ENCODE peak calls at places on chromosomes 16 and 17, in four cellular contexts. One of them, this sample, is unnamed.

GRCh38 chr17:45430738-45431530 is 1.7 kb downstream of the ARHGAP27 start:
- DNase-seq in GM12878: no peak
- DNase-seq in HepG2: no peak
- DNase-seq in HEK293T: no peak
- DNase-seq in this sample: no peak

GRCh38 chr17:28529012-28529400 is 22.9 kb downstream of the FOXN1 start:
- DNase-seq in GM12878: no peak
- DNase-seq in HepG2: no peak
- DNase-seq in HEK293T: no peak
- DNase-seq in this sample: no peak

GRCh38 chr16:23962001-23962400 is 126.2 kb downstream of the PRKCB start:
- DNase-seq in GM12878: no peak
- DNase-seq in HepG2: no peak
- DNase-seq in HEK293T: no peak
- DNase-seq in this sample: no peak

GRCh38 chr17:82520041-82520910 is 744 bp downstream of the FOXK2 start:
- DNase-seq in GM12878: no peak
- DNase-seq in HepG2: no peak
- DNase-seq in HEK293T: no peak
- DNase-seq in this sample: peak; percentile 49

GRCh38 chr17:7508846-7509245 is 24.7 kb downstream of the POLR2A start:
- DNase-seq in GM12878: no peak
- DNase-seq in HepG2: no peak
- DNase-seq in HEK293T: no peak
- DNase-seq in this sample: no peak

GRCh38 chr17:67431210-67432015 is 54.3 kb downstream of the PITPNC1 start:
- DNase-seq in GM12878: no peak
- DNase-seq in HepG2: no peak
- DNase-seq in HEK293T: no peak
- DNase-seq in this sample: peak; percentile 12

GRCh38 chr17:6163632-6164319 is 93.6 kb downstream of the WSCD1 start:
- DNase-seq in GM12878: no peak
- DNase-seq in HepG2: no peak
- DNase-seq in HEK293T: no peak
- DNase-seq in this sample: no peak

GRCh38 chr17:76428511-76428910 is 24.4 kb downstream of the UBE2O start:
- DNase-seq in GM12878: no peak
- DNase-seq in HepG2: no peak
- DNase-seq in HEK293T: no peak
- DNase-seq in this sample: no peak

GRCh38 chr17:61662771-61663170 is 71.8 kb upstream of the NACA2 start:
- DNase-seq in GM12878: no peak
- DNase-seq in HepG2: no peak
- DNase-seq in HEK293T: no peak
- DNase-seq in this sample: no peak

GRCh38 chr16:28279006-28279405 is 13.3 kb upstream of the SBK1 start:
- DNase-seq in GM12878: no peak
- DNase-seq in HepG2: no peak
- DNase-seq in HEK293T: no peak
- DNase-seq in this sample: no peak

GRCh38 chr17:27782791-27783206 is 17.5 kb downstream of the NOS2 start:
- DNase-seq in GM12878: no peak
- DNase-seq in HepG2: no peak
- DNase-seq in HEK293T: no peak
- DNase-seq in this sample: no peak

GRCh38 chr17:79572136-79572915 is 38.5 kb downstream of the RBFOX3 start:
- DNase-seq in GM12878: no peak
- DNase-seq in HepG2: no peak
- DNase-seq in HEK293T: no peak
- DNase-seq in this sample: no peak

GRCh38 chr17:8420041-8420934 is 15.4 kb upstream of the NDEL1 start:
- DNase-seq in GM12878: no peak
- DNase-seq in HepG2: peak; percentile 97
- DNase-seq in HEK293T: no peak
- DNase-seq in this sample: peak; percentile 96

GRCh38 chr16:3035972-3036725 is 595 bp downstream of the BICDL2 start:
- DNase-seq in GM12878: no peak
- DNase-seq in HepG2: no peak
- DNase-seq in HEK293T: no peak
- DNase-seq in this sample: no peak

GRCh38 chr17:15954222-15954621 is 9.3 kb downstream of the ADORA2B start:
- DNase-seq in GM12878: no peak
- DNase-seq in HepG2: no peak
- DNase-seq in HEK293T: no peak
- DNase-seq in this sample: no peak

GRCh38 chr17:42249681-42250446 is 26.3 kb downstream of the STAT5B start:
- DNase-seq in GM12878: peak; percentile 17
- DNase-seq in HepG2: no peak
- DNase-seq in HEK293T: no peak
- DNase-seq in this sample: no peak

GRCh38 chr16:75952124-75952523 is 225.8 kb upstream of the CPHXL start:
- DNase-seq in GM12878: no peak
- DNase-seq in HepG2: no peak
- DNase-seq in HEK293T: no peak
- DNase-seq in this sample: no peak

GRCh38 chr17:37608369-37609169 is 649 bp downstream of the SYNRG start:
- DNase-seq in GM12878: no peak
- DNase-seq in HepG2: peak; percentile 39
- DNase-seq in HEK293T: peak; percentile 23
- DNase-seq in this sample: no peak

GRCh38 chr17:74798239-74798707 is 22.1 kb upstream of the NAT9 start:
- DNase-seq in GM12878: no peak
- DNase-seq in HepG2: no peak
- DNase-seq in HEK293T: no peak
- DNase-seq in this sample: no peak

GRCh38 chr16:14205666-14206065 is 134.5 kb downstream of the MRTFB start:
- DNase-seq in GM12878: no peak
- DNase-seq in HepG2: no peak
- DNase-seq in HEK293T: no peak
- DNase-seq in this sample: no peak

GRCh38 chr17:71828182-71828596 is 292.6 kb upstream of the SOX9 start:
- DNase-seq in GM12878: no peak
- DNase-seq in HepG2: no peak
- DNase-seq in HEK293T: peak; percentile 20
- DNase-seq in this sample: no peak

GRCh38 chr17:49958723-49959122 is 10.3 kb upstream of the DLX4 start:
- DNase-seq in GM12878: no peak
- DNase-seq in HepG2: no peak
- DNase-seq in HEK293T: no peak
- DNase-seq in this sample: no peak

GRCh38 chr16:52569701-52570100 is 22.8 kb upstream of the TOX3 start:
- DNase-seq in GM12878: no peak
- DNase-seq in HepG2: peak; percentile 86
- DNase-seq in HEK293T: no peak
- DNase-seq in this sample: no peak

GRCh38 chr17:78355045-78355641 is 4.7 kb downstream of the SOCS3 start:
- DNase-seq in GM12878: no peak
- DNase-seq in HepG2: peak; percentile 58
- DNase-seq in HEK293T: no peak
- DNase-seq in this sample: no peak

GRCh38 chr16:78289844-78290277 is 190.4 kb downstream of the WWOX start:
- DNase-seq in GM12878: no peak
- DNase-seq in HepG2: no peak
- DNase-seq in HEK293T: peak; percentile 49
- DNase-seq in this sample: no peak

GRCh38 chr16:60731329-60731728 is 1304.9 kb downstream of the CDH8 start:
- DNase-seq in GM12878: no peak
- DNase-seq in HepG2: no peak
- DNase-seq in HEK293T: no peak
- DNase-seq in this sample: no peak

GRCh38 chr17:50903604-50904521 is 37.7 kb upstream of the TOB1 start:
- DNase-seq in GM12878: no peak
- DNase-seq in HepG2: no peak
- DNase-seq in HEK293T: no peak
- DNase-seq in this sample: no peak

GRCh38 chr16:68444058-68444657 is 4.2 kb downstream of the SMPD3 start:
- DNase-seq in GM12878: no peak
- DNase-seq in HepG2: peak; percentile 43
- DNase-seq in HEK293T: peak; percentile 55
- DNase-seq in this sample: peak; percentile 31

GRCh38 chr16:89338863-89339262 is 121.4 kb downstream of the ZNF778 start:
- DNase-seq in GM12878: no peak
- DNase-seq in HepG2: peak; percentile 86
- DNase-seq in HEK293T: no peak
- DNase-seq in this sample: no peak

GRCh38 chr16:48133455-48134226 is 22.2 kb downstream of the ABCC12 start:
- DNase-seq in GM12878: no peak
- DNase-seq in HepG2: no peak
- DNase-seq in HEK293T: no peak
- DNase-seq in this sample: no peak

GRCh38 chr17:74502866-74503265 is 28.4 kb downstream of the CD300LB start:
- DNase-seq in GM12878: no peak
- DNase-seq in HepG2: peak; percentile 36
- DNase-seq in HEK293T: no peak
- DNase-seq in this sample: no peak

GRCh38 chr17:78130080-78130438 is 512 bp upstream of the TMC8 start:
- DNase-seq in GM12878: no peak
- DNase-seq in HepG2: no peak
- DNase-seq in HEK293T: no peak
- DNase-seq in this sample: no peak

GRCh38 chr16:65731840-65732239 is 610.0 kb upstream of the CDH11 start:
- DNase-seq in GM12878: no peak
- DNase-seq in HepG2: no peak
- DNase-seq in HEK293T: no peak
- DNase-seq in this sample: no peak

DNA sequence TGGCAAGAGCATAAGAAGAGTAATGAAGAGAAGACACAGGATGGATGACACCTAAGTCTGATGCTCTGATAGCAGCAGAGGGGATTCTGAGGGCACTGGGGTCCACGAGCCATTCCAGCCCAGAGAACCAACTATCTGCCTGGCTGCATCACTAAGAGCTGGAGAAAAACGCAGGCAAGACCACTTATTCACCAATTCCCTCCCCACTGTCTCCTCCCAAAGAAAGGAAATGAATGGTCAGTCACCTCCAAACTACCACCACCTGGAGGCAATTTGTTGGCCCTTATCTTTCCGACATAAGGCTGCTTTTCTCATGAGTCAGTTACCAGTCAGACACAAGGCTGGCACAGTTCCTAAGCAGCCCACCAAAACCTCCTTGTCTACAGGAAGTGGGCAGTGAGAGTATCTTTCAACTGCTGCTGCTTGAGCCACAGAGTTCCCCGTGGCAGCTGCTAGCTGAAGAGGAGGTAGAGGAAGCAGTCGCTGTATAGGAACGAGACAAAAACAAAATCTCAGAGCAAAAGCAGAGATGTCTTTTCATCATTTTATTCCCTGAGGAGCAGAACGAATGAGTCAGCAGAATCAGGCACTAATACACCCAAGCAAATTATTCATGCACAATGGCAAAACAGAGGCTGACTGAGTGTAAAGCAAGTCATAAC is 111.1 kb downstream of the SMG6 start:
- DNase-seq in GM12878: peak; percentile 72
- DNase-seq in HepG2: no peak
- DNase-seq in HEK293T: no peak
- DNase-seq in this sample: peak; percentile 42
- TF ChIP-seq FOXK2 in GM12878: no peak
- TF ChIP-seq FOXK2 in HepG2: no peak
- TF ChIP-seq FOXK2 in HEK293T: no peak
- TF ChIP-seq FOXK2 in this sample: no peak

DNA sequence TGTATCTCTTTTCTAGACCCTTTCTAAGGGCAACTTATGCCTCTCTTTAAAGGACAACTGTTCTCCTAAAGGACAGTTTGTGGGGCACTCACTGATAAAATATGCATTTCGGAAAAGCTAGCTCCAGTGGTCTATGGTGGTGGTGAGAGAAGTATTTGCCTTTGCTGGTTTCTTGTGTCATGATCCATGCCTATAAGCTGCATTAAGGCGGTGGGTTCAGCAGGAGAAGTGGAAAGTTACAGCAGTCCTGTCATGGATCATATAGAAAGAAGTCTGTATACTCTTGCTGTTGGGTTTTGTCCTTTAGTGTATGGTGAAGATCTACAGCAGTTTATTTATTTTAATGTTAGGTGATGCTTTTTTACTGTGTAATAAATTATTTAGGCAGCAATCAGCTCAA is 563.9 kb upstream of the PSMD7 start:
- DNase-seq in GM12878: no peak
- DNase-seq in HepG2: no peak
- DNase-seq in HEK293T: no peak
- DNase-seq in this sample: no peak
- TF ChIP-seq FOXK2 in GM12878: no peak
- TF ChIP-seq FOXK2 in HepG2: no peak
- TF ChIP-seq FOXK2 in HEK293T: no peak
- TF ChIP-seq FOXK2 in this sample: no peak

DNA sequence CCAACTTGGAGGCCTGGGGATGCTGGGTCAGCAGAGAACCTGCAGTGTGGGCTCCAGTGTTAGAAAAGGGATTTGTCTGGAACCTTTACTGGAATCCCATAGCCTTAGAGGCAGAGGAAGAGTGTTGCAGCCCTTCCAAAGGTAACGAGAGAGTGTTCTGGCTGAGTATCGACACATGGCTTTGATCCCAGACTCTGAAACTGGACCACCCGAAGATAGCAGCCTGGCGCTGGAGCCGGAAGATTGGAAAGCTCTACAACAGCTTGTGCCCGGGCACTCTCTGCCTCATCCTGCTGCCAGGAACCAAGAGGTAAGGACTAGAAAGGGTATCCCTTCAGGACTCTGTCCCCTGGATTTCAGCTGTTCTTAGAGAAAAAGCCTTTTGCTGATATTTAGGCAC is 39.7 kb downstream of the REXO5 start:
- DNase-seq in GM12878: no peak
- DNase-seq in HepG2: no peak
- DNase-seq in HEK293T: no peak
- DNase-seq in this sample: no peak
- TF ChIP-seq FOXK2 in GM12878: no peak
- TF ChIP-seq FOXK2 in HepG2: no peak
- TF ChIP-seq FOXK2 in HEK293T: no peak
- TF ChIP-seq FOXK2 in this sample: no peak

GRCh38 chr16:80990577-80990976 is 16.1 kb downstream of the CMC2 start:
- DNase-seq in GM12878: no peak
- DNase-seq in HepG2: no peak
- DNase-seq in HEK293T: no peak
- DNase-seq in this sample: no peak

GRCh38 chr16:80989801-80990200 is 16.9 kb downstream of the CMC2 start:
- DNase-seq in GM12878: no peak
- DNase-seq in HepG2: no peak
- DNase-seq in HEK293T: no peak
- DNase-seq in this sample: no peak

GRCh38 chr16:80991792-80992430 is 14.8 kb downstream of the CMC2 start:
- DNase-seq in GM12878: no peak
- DNase-seq in HepG2: peak; percentile 73
- DNase-seq in HEK293T: no peak
- DNase-seq in this sample: no peak

GRCh38 chr16:80992676-80993292 is 13.9 kb downstream of the CMC2 start:
- DNase-seq in GM12878: no peak
- DNase-seq in HepG2: no peak
- DNase-seq in HEK293T: no peak
- DNase-seq in this sample: no peak

GRCh38 chr16:80990978-80991377 is 15.7 kb downstream of the CMC2 start:
- DNase-seq in GM12878: no peak
- DNase-seq in HepG2: no peak
- DNase-seq in HEK293T: no peak
- DNase-seq in this sample: no peak
- TF ChIP-seq FOXK2 in GM12878: no peak
- TF ChIP-seq FOXK2 in HepG2: no peak
- TF ChIP-seq FOXK2 in HEK293T: no peak
- TF ChIP-seq FOXK2 in this sample: no peak

GRCh38 chr17:199195-199604 is 17.8 kb upstream of the DOC2B start:
- DNase-seq in GM12878: no peak
- DNase-seq in HepG2: no peak
- DNase-seq in HEK293T: no peak
- DNase-seq in this sample: no peak
- TF ChIP-seq FOXK2 in GM12878: no peak
- TF ChIP-seq FOXK2 in HepG2: no peak
- TF ChIP-seq FOXK2 in HEK293T: no peak
- TF ChIP-seq FOXK2 in this sample: no peak

This sample was measured in K562.